ENCODE peak calls at places on chromosomes 12 and 14, in four cellular contexts. One of them, this sample, is unnamed.

GRCh38 chr12:32541754-32542374 is 137.2 kb upstream of the DNM1L start:
- DNase-seq in amygdala: no peak
- DNase-seq in anterior cingulate cortex: no peak
- DNase-seq in brain pericyte: no peak
- DNase-seq in this sample: no peak

GRCh38 chr12:105892362-105892910 is 246.3 kb downstream of the NUAK1 start:
- DNase-seq in amygdala: no peak
- DNase-seq in anterior cingulate cortex: no peak
- DNase-seq in brain pericyte: no peak
- DNase-seq in this sample: no peak

GRCh38 chr12:104583311-104583710 is 126.6 kb downstream of the CHST11 start:
- DNase-seq in amygdala: no peak
- DNase-seq in anterior cingulate cortex: no peak
- DNase-seq in brain pericyte: no peak
- DNase-seq in this sample: no peak

GRCh38 chr12:108308432-108308831 is 30.7 kb downstream of the CMKLR1 start:
- DNase-seq in amygdala: no peak
- DNase-seq in anterior cingulate cortex: no peak
- DNase-seq in brain pericyte: peak
- DNase-seq in this sample: no peak

GRCh38 chr14:57136669-57137068 is 132.0 kb downstream of the EXOC5 start:
- DNase-seq in amygdala: peak
- DNase-seq in anterior cingulate cortex: peak
- DNase-seq in brain pericyte: no peak
- DNase-seq in this sample: peak

GRCh38 chr14:40417777-40418401 is 985.7 kb upstream of the FBXO33 start:
- DNase-seq in amygdala: peak
- DNase-seq in anterior cingulate cortex: no peak
- DNase-seq in brain pericyte: no peak
- DNase-seq in this sample: no peak

GRCh38 chr12:105814283-105814682 is 324.5 kb downstream of the NUAK1 start:
- DNase-seq in amygdala: no peak
- DNase-seq in anterior cingulate cortex: no peak
- DNase-seq in brain pericyte: no peak
- DNase-seq in this sample: no peak

GRCh38 chr12:132137483-132138125 is 6.5 kb downstream of the DDX51 start:
- DNase-seq in amygdala: no peak
- DNase-seq in anterior cingulate cortex: no peak
- DNase-seq in brain pericyte: no peak
- DNase-seq in this sample: no peak

GRCh38 chr12:52037248-52037861 is 13.9 kb upstream of the NR4A1 start:
- DNase-seq in amygdala: no peak
- DNase-seq in anterior cingulate cortex: no peak
- DNase-seq in brain pericyte: no peak
- DNase-seq in this sample: no peak

GRCh38 chr14:77674931-77675330 is 32.9 kb downstream of the ALKBH1 start:
- DNase-seq in amygdala: no peak
- DNase-seq in anterior cingulate cortex: no peak
- DNase-seq in brain pericyte: no peak
- DNase-seq in this sample: no peak

GRCh38 chr12:86574143-86574542 is 318.0 kb upstream of the MGAT4C start:
- DNase-seq in amygdala: no peak
- DNase-seq in anterior cingulate cortex: no peak
- DNase-seq in brain pericyte: no peak
- DNase-seq in this sample: no peak

GRCh38 chr14:103737432-103738045 is 21.9 kb downstream of the ZFYVE21 start:
- DNase-seq in amygdala: no peak
- DNase-seq in anterior cingulate cortex: no peak
- DNase-seq in brain pericyte: no peak
- DNase-seq in this sample: no peak

GRCh38 chr12:90621927-90622326 is 333.0 kb downstream of the CCER1 start:
- DNase-seq in amygdala: no peak
- DNase-seq in anterior cingulate cortex: no peak
- DNase-seq in brain pericyte: no peak
- DNase-seq in this sample: no peak